ENCODE peak calls at places on chromosomes 3 and 15, in eight cellular contexts. U is activated T-helper 1 cell treated with Interleukin-2 at 50 U/mL for 16 hours, T is psoas muscle, X is aorta, V is IMR-90, R is endodermal cell, I is M059J, D is BJ. L is an unnamed sample.

GRCh38 chr15:33292718-33293307 is 18.0 kb upstream of the RYR3 start:
- DNase-seq in U (no peak), T (no peak), X (no peak), V (peak; percentile 53), R (peak; percentile 86), I (peak; percentile 63), D (no peak), L (peak; percentile 79)

GRCh38 chr3:122918576-122919290 is 108.8 kb downstream of the SEMA5B start:
- DNase-seq in U (no peak), T (no peak), X (peak; percentile 28), V (peak; percentile 24), R (peak; percentile 51), I (peak; percentile 35), D (no peak), L (no peak)

GRCh38 chr15:29377141-29377540 is 107.5 kb upstream of the NSMCE3 start:
- DNase-seq in U (no peak), T (no peak), X (no peak), V (no peak), R (no peak), I (peak; percentile 27), D (no peak), L (no peak)

GRCh38 chr15:68204776-68205557 is at the start of gene CALML4:
- DNase-seq in U (no peak), T (peak; percentile 78), X (no peak), V (no peak), R (no peak), I (peak; percentile 39), D (no peak), L (peak; percentile 82)

GRCh38 chr3:60660026-60660425 is 591.2 kb downstream of the FHIT start:
- DNase-seq in U (no peak), T (no peak), X (no peak), V (no peak), R (no peak), I (no peak), D (no peak), L (no peak)

GRCh38 chr3:20080956-20081554 is 40.8 kb downstream of the KAT2B start:
- DNase-seq in U (no peak), T (peak; percentile 95), X (peak; percentile 79), V (peak; percentile 6), R (no peak), I (no peak), D (no peak), L (no peak)

GRCh38 chr3:40608091-40608490 is 83.3 kb downstream of the ZNF621 start:
- DNase-seq in U (no peak), T (no peak), X (no peak), V (no peak), R (no peak), I (peak; percentile 18), D (no peak), L (no peak)

GRCh38 chr15:94412979-94413741 is 181.8 kb downstream of the MCTP2 start:
- DNase-seq in U (no peak), T (no peak), X (no peak), V (peak; percentile 25), R (no peak), I (peak; percentile 2), D (no peak), L (no peak)

GRCh38 chr3:193796089-193796488 is 203.1 kb downstream of the OPA1 start:
- DNase-seq in U (no peak), T (no peak), X (no peak), V (no peak), R (peak; percentile 30), I (no peak), D (no peak), L (no peak)

GRCh38 chr15:69558138-69558409 is 105.5 kb downstream of the RPLP1 start:
- DNase-seq in U (no peak), T (no peak), X (no peak), V (no peak), R (no peak), I (no peak), D (no peak), L (no peak)

GRCh38 chr15:84749111-84749991 is 959 bp downstream of the ZNF592 start:
- DNase-seq in U (peak; percentile 27), T (peak; percentile 72), X (peak; percentile 50), V (no peak), R (peak; percentile 76), I (peak; percentile 30), D (no peak), L (peak; percentile 67)

GRCh38 chr3:17491601-17492000 is 250.8 kb downstream of the TBC1D5 start:
- DNase-seq in U (no peak), T (no peak), X (no peak), V (peak; percentile 86), R (no peak), I (peak; percentile 81), D (no peak), L (no peak)

GRCh38 chr3:140375002-140375401 is 302.9 kb upstream of the TRIM42 start:
- DNase-seq in U (no peak), T (no peak), X (no peak), V (no peak), R (no peak), I (no peak), D (no peak), L (no peak)

GRCh38 chr3:40996382-40996781 is 202.9 kb upstream of the CTNNB1 start:
- DNase-seq in U (no peak), T (no peak), X (no peak), V (no peak), R (peak; percentile 65), I (no peak), D (no peak), L (no peak)

GRCh38 chr3:195007794-195008193 is 263.2 kb downstream of the XXYLT1 start:
- DNase-seq in U (no peak), T (no peak), X (no peak), V (no peak), R (peak; percentile 16), I (no peak), D (no peak), L (peak; percentile 19)

GRCh38 chr3:62605413-62606068 is 232.2 kb upstream of the FEZF2 start:
- DNase-seq in U (no peak), T (no peak), X (no peak), V (no peak), R (no peak), I (no peak), D (no peak), L (no peak)

GRCh38 chr15:65249641-65250040 is 37.0 kb downstream of the PARP16 start:
- DNase-seq in U (no peak), T (no peak), X (no peak), V (peak; percentile 30), R (no peak), I (no peak), D (no peak), L (no peak)

GRCh38 chr15:40367673-40368611 is 9.9 kb downstream of the DISP2 start:
- DNase-seq in U (peak; percentile 81), T (peak; percentile 93), X (peak; percentile 94), V (peak; percentile 87), R (peak; percentile 96), I (peak; percentile 81), D (no peak), L (peak; percentile 83)

GRCh38 chr3:39541917-39542329 is 74.4 kb downstream of the MOBP start:
- DNase-seq in U (no peak), T (no peak), X (no peak), V (peak; percentile 8), R (no peak), I (peak; percentile 12), D (no peak), L (no peak)

GRCh38 chr3:11610044-11610671 is 33.6 kb downstream of the VGLL4 start:
- DNase-seq in U (no peak), T (peak; percentile 57), X (no peak), V (peak; percentile 65), R (no peak), I (peak; percentile 79), D (no peak), L (peak; percentile 70)

GRCh38 chr3:101039285-101039684 is 46.1 kb upstream of the ABI3BP start:
- DNase-seq in U (no peak), T (no peak), X (no peak), V (no peak), R (no peak), I (peak; percentile 70), D (no peak), L (no peak)

GRCh38 chr3:97485206-97485605 is 279.4 kb upstream of the ARL6 start:
- DNase-seq in U (no peak), T (no peak), X (no peak), V (no peak), R (no peak), I (no peak), D (no peak), L (no peak)

GRCh38 chr3:156142649-156143048 is 22.3 kb downstream of the KCNAB1 start:
- DNase-seq in U (no peak), T (no peak), X (no peak), V (no peak), R (no peak), I (no peak), D (no peak), L (no peak)